ENCODE peak calls at places on chromosomes 1 and 21, in ten cellular contexts. D is colonic mucosa, M is NT2/D1, L is astrocyte, Q is fibroblast of lung, V is IMR-90, P is mesenchymal stem cell, U is neuronal stem cell, G is GM23248, S is mesendoderm. Y is an unnamed sample.
A peak's percentile ranks its signal among the peaks of the same experiment; 100 is the strongest.

GRCh38 chr1:40477680-40478057 is 579 bp downstream of the ZFP69 start:
- DNase-seq in U (no peak), D (peak; percentile 31), M (peak; percentile 15), P (peak; percentile 45), V (peak; percentile 16), G (peak; percentile 54), Q (peak; percentile 31), L (peak; percentile 20), S (no peak), Y (peak; percentile 23)

GRCh38 chr1:158017800-158018595 is 24.6 kb downstream of the KIRREL1 start:
- DNase-seq in P (no peak), S (no peak), U (no peak), Q (no peak), V (no peak), D (no peak), L (peak; percentile 59), M (no peak), G (peak; percentile 31), Y (no peak)

GRCh38 chr1:7379445-7379971 is 391.6 kb upstream of the VAMP3 start:
- DNase-seq in Q (peak; percentile 75), D (peak; percentile 8), M (peak; percentile 43), V (peak; percentile 83), S (peak; percentile 72), U (peak; percentile 51), P (peak; percentile 73), L (peak; percentile 84), G (peak; percentile 81), Y (peak; percentile 86)

GRCh38 chr1:89780721-89781120 is 40.1 kb upstream of the LRRC8D start:
- DNase-seq in G (peak; percentile 76), Q (peak; percentile 70), L (peak; percentile 41), D (no peak), V (peak; percentile 69), M (no peak), P (peak; percentile 62), U (no peak), S (peak; percentile 40), Y (peak; percentile 50)

GRCh38 chr1:42319128-42319851 is 15.7 kb downstream of the FOXJ3 start:
- DNase-seq in D (no peak), U (no peak), L (peak; percentile 60), P (peak; percentile 51), Q (peak; percentile 45), M (no peak), V (peak; percentile 77), S (no peak), G (peak; percentile 82), Y (peak; percentile 17)

GRCh38 chr1:230292739-230293720 is 133.1 kb downstream of the PGBD5 start:
- DNase-seq in P (no peak), G (no peak), U (no peak), S (no peak), L (no peak), V (no peak), D (no peak), Q (no peak), M (no peak), Y (peak; percentile 24)

GRCh38 chr21:15430577-15430976 is 299.2 kb upstream of the USP25 start:
- DNase-seq in Q (no peak), M (no peak), S (no peak), G (peak; percentile 23), U (no peak), D (no peak), L (no peak), V (no peak), P (peak; percentile 9), Y (no peak)

GRCh38 chr1:43059640-43060574 is 101.2 kb upstream of the SLC2A1 start:
- DNase-seq in D (no peak), V (peak; percentile 71), M (no peak), U (no peak), P (peak; percentile 38), L (no peak), Q (no peak), G (no peak), S (no peak), Y (no peak)

GRCh38 chr1:229241390-229241789 is 29.5 kb upstream of the RAB4A start:
- DNase-seq in D (no peak), V (no peak), G (no peak), S (no peak), L (no peak), U (no peak), Q (no peak), M (no peak), P (no peak), Y (no peak)

GRCh38 chr1:180580237-180580636 is 21.5 kb downstream of the OVAAL start:
- DNase-seq in P (peak; percentile 25), Q (peak; percentile 41), L (no peak), M (no peak), U (no peak), G (peak; percentile 37), S (peak; percentile 14), V (peak; percentile 25), D (no peak), Y (peak; percentile 93)

GRCh38 chr1:65147424-65148177 is 402 bp upstream of the AK4 start:
- DNase-seq in M (no peak), Q (no peak), U (peak; percentile 31), P (peak; percentile 15), G (peak; percentile 73), D (peak; percentile 71), S (peak; percentile 43), V (no peak), L (no peak), Y (peak; percentile 66)

GRCh38 chr1:248884632-248885295 is 21.3 kb upstream of the PGBD2 start:
- DNase-seq in M (no peak), Q (no peak), D (no peak), S (no peak), V (peak; percentile 36), U (no peak), P (no peak), L (peak; percentile 73), G (no peak), Y (no peak)

GRCh38 chr21:33843216-33843615 is 72.4 kb downstream of the ATP5PO start:
- DNase-seq in S (no peak), D (no peak), Q (no peak), P (no peak), L (no peak), U (no peak), G (no peak), V (no peak), M (no peak), Y (no peak)

GRCh38 chr1:94310570-94311270 is 73.3 kb upstream of the ARHGAP29 start:
- DNase-seq in P (no peak), G (no peak), L (no peak), Q (no peak), U (no peak), D (no peak), M (no peak), V (no peak), S (no peak), Y (no peak)

GRCh38 chr1:61692155-61692783 is 32.7 kb downstream of the TM2D1 start:
- DNase-seq in G (peak; percentile 50), V (peak; percentile 73), L (peak; percentile 42), U (no peak), M (no peak), P (peak; percentile 54), Q (peak; percentile 66), D (peak; percentile 39), S (no peak), Y (peak; percentile 14)

GRCh38 chr1:247111259-247111635 is 7.1 kb upstream of the ZNF669 start:
- DNase-seq in S (no peak), Q (no peak), G (peak; percentile 50), D (no peak), M (no peak), V (no peak), L (no peak), U (no peak), P (no peak), Y (no peak)
- H3K9ac ChIP-seq in S (peak overlapping the region; percentile 50), Q (peak overlapping the region; percentile 52), G (peak overlapping the region; percentile 78), D (peak overlapping the region; percentile 79), M (peak overlapping the region; percentile 88), V (peak overlapping the region; percentile 59), L (peak overlapping the region; percentile 71), U (peak overlapping the region; percentile 98), P (peak overlapping the region; percentile 82), Y (no peak overlapping the region)

GRCh38 chr1:12464028-12464427 is 154.0 kb downstream of the DHRS3 start:
- DNase-seq in M (no peak), U (no peak), P (no peak), S (no peak), Q (no peak), L (peak; percentile 73), G (no peak), V (no peak), D (no peak), Y (no peak)
- H3K9ac ChIP-seq in M (no peak overlapping the region), U (no peak overlapping the region), P (peak overlapping the region; percentile 62), S (no peak overlapping the region), Q (no peak overlapping the region), L (peak overlapping the region; percentile 6), G (peak overlapping the region; percentile 8), V (peak overlapping the region; percentile 12), D (no peak overlapping the region), Y (no peak overlapping the region)

GRCh38 chr1:31422505-31423319 is 9.7 kb downstream of the SERINC2 start:
- DNase-seq in M (peak; percentile 59), U (peak; percentile 79), Q (peak; percentile 91), P (peak; percentile 95), D (peak; percentile 84), V (peak; percentile 90), G (peak; percentile 92), L (peak; percentile 64), S (peak; percentile 79), Y (peak; percentile 95)
- H3K9ac ChIP-seq in M (peak overlapping the region; percentile 22), U (no peak overlapping the region), Q (no peak overlapping the region), P (peak overlapping the region; percentile 64), D (no peak overlapping the region), V (no peak overlapping the region), G (peak overlapping the region; percentile 34), L (no peak overlapping the region), S (no peak overlapping the region), Y (peak overlapping the region; percentile 39)

DNA sequence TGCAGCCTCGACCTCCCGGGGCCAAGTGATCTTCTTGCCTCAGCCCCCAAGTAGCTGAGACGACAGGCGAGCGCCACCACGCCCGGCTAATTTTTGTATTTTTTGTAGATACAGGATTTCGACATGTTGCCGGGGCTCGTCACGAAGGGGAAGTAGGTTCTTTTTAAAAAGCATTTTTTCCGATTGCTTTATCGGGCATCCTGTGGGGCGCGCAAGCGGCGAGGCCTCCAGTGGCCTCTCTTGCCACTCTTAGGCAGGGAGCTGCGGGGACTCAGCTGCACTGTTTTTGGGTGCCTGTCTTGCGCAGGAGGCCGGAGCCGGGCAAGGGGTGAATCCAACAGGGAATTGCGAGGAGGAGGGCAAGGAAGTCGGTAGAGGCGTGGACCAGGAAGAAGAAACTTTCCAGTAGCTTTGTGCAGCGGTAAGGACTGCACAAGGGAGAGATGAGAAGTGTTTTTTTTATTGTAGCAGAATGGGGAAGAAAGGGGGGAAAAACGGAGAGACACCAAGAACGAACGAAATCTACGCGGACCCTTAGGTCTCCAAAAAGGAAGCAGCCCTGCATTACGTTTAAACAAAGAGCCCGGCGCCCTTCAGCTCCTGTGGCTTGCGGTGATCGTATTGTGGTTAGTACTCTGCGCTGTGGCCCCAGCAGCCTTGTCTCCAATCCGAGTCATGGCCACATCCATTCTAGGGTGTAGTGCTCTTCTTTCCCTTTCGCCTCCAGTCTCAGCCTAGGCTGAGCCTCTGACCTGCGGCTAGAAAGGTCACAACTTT is 164.8 kb downstream of the PPIAL4G start:
- DNase-seq in P (no peak), D (no peak), M (no peak), G (peak; percentile 32), V (no peak), U (no peak), L (no peak), Q (no peak), S (peak; percentile 59), Y (no peak)
- H3K9ac ChIP-seq in P (peak overlapping the region; percentile 69), D (no peak overlapping the region), M (no peak overlapping the region), G (peak overlapping the region; percentile 5), V (no peak overlapping the region), U (peak overlapping the region; percentile 31), L (peak overlapping the region; percentile 39), Q (no peak overlapping the region), S (peak overlapping the region; percentile 82), Y (no peak overlapping the region)

GRCh38 chr1:156656779-156657160 is 14.9 kb downstream of the BCAN start:
- DNase-seq in U (no peak), Q (peak; percentile 51), S (no peak), L (no peak), D (no peak), M (no peak), G (peak; percentile 46), V (no peak), P (peak; percentile 71), Y (no peak)
- H3K9ac ChIP-seq in U (peak overlapping the region; percentile 78), Q (no peak overlapping the region), S (peak overlapping the region; percentile 53), L (no peak overlapping the region), D (peak overlapping the region; percentile 48), M (peak overlapping the region; percentile 12), G (no peak overlapping the region), V (no peak overlapping the region), P (peak overlapping the region; percentile 49), Y (no peak overlapping the region)